ENCODE peak calls at places on chromosomes 4 and X, in five cellular contexts. V, L, P, E and G are unnamed samples.

GRCh38 chr4:42371306-42372063 is 25.8 kb upstream of the SHISA3 start:
- DNase-seq in P (no peak), V (no peak), E (no peak), L (peak), G (no peak)

GRCh38 chrX:10325606-10326005 is 168.8 kb downstream of the CLCN4 start:
- DNase-seq in V (no peak), P (no peak), L (no peak), E (no peak), G (no peak)

GRCh38 chr4:184805462-184806245 is 20.1 kb downstream of the ACSL1 start:
- DNase-seq in L (no peak), V (no peak), E (no peak), P (peak), G (no peak)

GRCh38 chrX:39852496-39852895 is 245.3 kb downstream of the BCOR start:
- DNase-seq in P (no peak), L (no peak), V (no peak), E (no peak), G (no peak)

GRCh38 chr4:172736046-172736445 is 432.6 kb upstream of the GALNT7 start:
- DNase-seq in V (no peak), L (no peak), E (no peak), P (no peak), G (no peak)

GRCh38 chrX:131816551-131817136 is 206.5 kb upstream of the STK26 start:
- DNase-seq in L (no peak), P (no peak), V (peak), E (no peak), G (no peak)

GRCh38 chr4:61210186-61210939 is 10.2 kb downstream of the ADGRL3 start:
- DNase-seq in E (peak), L (no peak), V (no peak), P (no peak), G (peak)

GRCh38 chr4:1851160-1851559 is 4.8 kb downstream of the LETM1 start:
- DNase-seq in V (no peak), E (no peak), L (no peak), P (no peak), G (no peak)

GRCh38 chrX:118756111-118756510 is 28.7 kb downstream of the IL13RA1 start:
- DNase-seq in E (no peak), V (no peak), L (no peak), P (no peak), G (no peak)

GRCh38 chr4:101953949-101954348 is 163.4 kb downstream of the BANK1 start:
- DNase-seq in V (no peak), E (no peak), P (no peak), L (peak), G (peak)

GRCh38 chr4:1464581-1465171 is 58.4 kb upstream of the NKX1-1 start:
- DNase-seq in L (no peak), P (no peak), E (no peak), V (no peak), G (no peak)

GRCh38 chr4:83431200-83431599 is 24.4 kb downstream of the HELQ start:
- DNase-seq in V (no peak), E (no peak), L (no peak), P (no peak), G (no peak)

GRCh38 chr4:110510955-110511544 is 35.1 kb downstream of the ENPEP start:
- DNase-seq in P (no peak), L (no peak), V (no peak), E (no peak), G (peak)

GRCh38 chrX:10620121-10620699 is at the start of gene MID1:
- DNase-seq in E (peak), P (peak), L (peak), V (no peak), G (peak)

GRCh38 chr4:10917475-10918103 is 233.0 kb upstream of the CLNK start:
- DNase-seq in L (no peak), E (no peak), P (no peak), V (no peak), G (no peak)

GRCh38 chr4:127880764-127881564 is at the start of gene PLK4:
- DNase-seq in V (peak), L (peak), P (peak), E (peak), G (peak)

GRCh38 chr4:152257601-152258066 is 278.3 kb downstream of the FBXW7 start:
- DNase-seq in V (no peak), P (no peak), E (no peak), L (no peak), G (peak)

GRCh38 chr4:8322794-8323704 is 53.5 kb downstream of the HTRA3 start:
- DNase-seq in L (no peak), P (no peak), V (no peak), E (no peak), G (no peak)

GRCh38 chr4:38615847-38616246 is 48.2 kb upstream of the KLF3 start:
- DNase-seq in V (no peak), P (no peak), L (no peak), E (no peak), G (no peak)

GRCh38 chr4:75302648-75303047 is 211.6 kb downstream of the RCHY1 start:
- DNase-seq in P (no peak), V (no peak), L (no peak), E (no peak), G (no peak)

GRCh38 chr4:105715692-105716278 is 7.2 kb downstream of the GSTCD start:
- DNase-seq in L (no peak), V (no peak), P (no peak), E (no peak), G (no peak)

GRCh38 chrX:111761578-111762135 is 80.7 kb downstream of the ALG13 start:
- DNase-seq in E (no peak), V (no peak), P (no peak), L (no peak), G (no peak)

GRCh38 chrX:72569786-72570185 is 2.9 kb downstream of the HDAC8 start:
- DNase-seq in L (no peak), E (no peak), P (no peak), V (no peak), G (no peak)

GRCh38 chr4:54085284-54085683 is 14.7 kb upstream of the GSX2 start:
- DNase-seq in P (peak), V (no peak), L (no peak), E (no peak), G (no peak)

GRCh38 chrX:123960956-123961267 is 594 bp upstream of the STAG2 start:
- DNase-seq in L (no peak), V (no peak), P (no peak), E (no peak), G (no peak)